ENCODE peak calls at places on chromosomes 1 and 21, in seven cellular contexts. One of them, this sample, is unnamed.

GRCh38 chr1:227946624-227947424 is 908 bp downstream of the WNT9A start:
- DNase-seq in prostate gland: peak; percentile 74
- DNase-seq in K562: peak; percentile 91
- DNase-seq in lung: peak; percentile 82
- DNase-seq in tibial artery: peak; percentile 72
- DNase-seq in body of pancreas: peak; percentile 89
- DNase-seq in H9: peak; percentile 85
- DNase-seq in this sample: peak; percentile 95

GRCh38 chr1:233679030-233679429 is 65.1 kb downstream of the KCNK1 start:
- DNase-seq in prostate gland: no peak
- DNase-seq in K562: no peak
- DNase-seq in lung: no peak
- DNase-seq in tibial artery: no peak
- DNase-seq in body of pancreas: no peak
- DNase-seq in H9: no peak
- DNase-seq in this sample: no peak

GRCh38 chr1:156126043-156126700 is 11.7 kb downstream of the LMNA start:
- DNase-seq in prostate gland: no peak
- DNase-seq in K562: peak; percentile 74
- DNase-seq in lung: peak; percentile 88
- DNase-seq in tibial artery: peak; percentile 97
- DNase-seq in body of pancreas: peak; percentile 87
- DNase-seq in H9: peak; percentile 84
- DNase-seq in this sample: peak; percentile 91

GRCh38 chr1:201488817-201489581 is 17.9 kb downstream of the CSRP1 start:
- DNase-seq in prostate gland: no peak
- DNase-seq in K562: no peak
- DNase-seq in lung: peak; percentile 77
- DNase-seq in tibial artery: peak; percentile 85
- DNase-seq in body of pancreas: peak; percentile 71
- DNase-seq in H9: no peak
- DNase-seq in this sample: no peak

GRCh38 chr1:213681788-213682340 is 305.9 kb upstream of the PROX1 start:
- DNase-seq in prostate gland: no peak
- DNase-seq in K562: no peak
- DNase-seq in lung: no peak
- DNase-seq in tibial artery: no peak
- DNase-seq in body of pancreas: no peak
- DNase-seq in H9: no peak
- DNase-seq in this sample: no peak

GRCh38 chr1:245687636-245688535 is 533.1 kb downstream of the KIF26B start:
- DNase-seq in prostate gland: no peak
- DNase-seq in K562: no peak
- DNase-seq in lung: no peak
- DNase-seq in tibial artery: no peak
- DNase-seq in body of pancreas: no peak
- DNase-seq in H9: peak; percentile 72
- DNase-seq in this sample: peak; percentile 85

GRCh38 chr1:15837931-15838330 is 9.6 kb upstream of the SPEN start:
- DNase-seq in prostate gland: no peak
- DNase-seq in K562: no peak
- DNase-seq in lung: no peak
- DNase-seq in tibial artery: peak; percentile 33
- DNase-seq in body of pancreas: no peak
- DNase-seq in H9: no peak
- DNase-seq in this sample: no peak

GRCh38 chr1:145959957-145960467 is 2.2 kb upstream of the LIX1L start:
- DNase-seq in prostate gland: no peak
- DNase-seq in K562: no peak
- DNase-seq in lung: no peak
- DNase-seq in tibial artery: no peak
- DNase-seq in body of pancreas: no peak
- DNase-seq in H9: no peak
- DNase-seq in this sample: no peak

GRCh38 chr1:208204779-208205178 is 39.4 kb downstream of the PLXNA2 start:
- DNase-seq in prostate gland: no peak
- DNase-seq in K562: no peak
- DNase-seq in lung: no peak
- DNase-seq in tibial artery: no peak
- DNase-seq in body of pancreas: no peak
- DNase-seq in H9: no peak
- DNase-seq in this sample: peak; percentile 55

GRCh38 chr1:38990401-38990745 is 703 bp upstream of the AKIRIN1 start:
- DNase-seq in prostate gland: no peak
- DNase-seq in K562: no peak
- DNase-seq in lung: no peak
- DNase-seq in tibial artery: no peak
- DNase-seq in body of pancreas: no peak
- DNase-seq in H9: no peak
- DNase-seq in this sample: no peak

GRCh38 chr1:42186172-42186571 is 21.6 kb upstream of the GUCA2A start:
- DNase-seq in prostate gland: no peak
- DNase-seq in K562: no peak
- DNase-seq in lung: no peak
- DNase-seq in tibial artery: no peak
- DNase-seq in body of pancreas: no peak
- DNase-seq in H9: no peak
- DNase-seq in this sample: no peak

GRCh38 chr21:35057428-35057827 is 8.3 kb upstream of the RUNX1 start:
- DNase-seq in prostate gland: no peak
- DNase-seq in K562: no peak
- DNase-seq in lung: no peak
- DNase-seq in tibial artery: no peak
- DNase-seq in body of pancreas: no peak
- DNase-seq in H9: no peak
- DNase-seq in this sample: no peak

GRCh38 chr1:18319099-18319498 is 161.6 kb upstream of the KLHDC7A start:
- DNase-seq in prostate gland: no peak
- DNase-seq in K562: no peak
- DNase-seq in lung: no peak
- DNase-seq in tibial artery: no peak
- DNase-seq in body of pancreas: no peak
- DNase-seq in H9: no peak
- DNase-seq in this sample: no peak

GRCh38 chr1:204415351-204415750 is 3.7 kb upstream of the PPP1R15B start:
- DNase-seq in prostate gland: no peak
- DNase-seq in K562: no peak
- DNase-seq in lung: no peak
- DNase-seq in tibial artery: no peak
- DNase-seq in body of pancreas: no peak
- DNase-seq in H9: no peak
- DNase-seq in this sample: no peak

GRCh38 chr1:169234780-169235179 is 128.3 kb downstream of the ATP1B1 start:
- DNase-seq in prostate gland: no peak
- DNase-seq in K562: no peak
- DNase-seq in lung: no peak
- DNase-seq in tibial artery: no peak
- DNase-seq in body of pancreas: no peak
- DNase-seq in H9: no peak
- DNase-seq in this sample: no peak

GRCh38 chr1:109790735-109791494 is 27.2 kb upstream of the EPS8L3 start:
- DNase-seq in prostate gland: no peak
- DNase-seq in K562: peak; percentile 79
- DNase-seq in lung: peak; percentile 49
- DNase-seq in tibial artery: peak; percentile 74
- DNase-seq in body of pancreas: no peak
- DNase-seq in H9: peak; percentile 74
- DNase-seq in this sample: peak; percentile 89
- TF ChIP-seq CTCF in prostate gland: peak; percentile 17
- TF ChIP-seq CTCF in K562: peak; percentile 85
- TF ChIP-seq CTCF in lung: no peak
- TF ChIP-seq CTCF in tibial artery: peak; percentile 14
- TF ChIP-seq CTCF in body of pancreas: no peak
- TF ChIP-seq CTCF in H9: peak; percentile 60
- TF ChIP-seq CTCF in this sample: peak; percentile 79

GRCh38 chr1:158685068-158685467 is 1.4 kb downstream of the SPTA1 start:
- DNase-seq in prostate gland: no peak
- DNase-seq in K562: peak; percentile 30
- DNase-seq in lung: no peak
- DNase-seq in tibial artery: no peak
- DNase-seq in body of pancreas: no peak
- DNase-seq in H9: no peak
- DNase-seq in this sample: no peak
- H3K4me1 ChIP-seq in prostate gland: no peaks in the 10 kb centered on the region
- H3K4me1 ChIP-seq in K562: no peaks in the 10 kb centered on the region
- H3K4me1 ChIP-seq in lung: no peaks in the 10 kb centered on the region
- H3K4me1 ChIP-seq in tibial artery: no peaks in the 10 kb centered on the region
- H3K4me1 ChIP-seq in body of pancreas: no peaks in the 10 kb centered on the region
- H3K4me1 ChIP-seq in H9: no peaks in the 10 kb centered on the region
- H3K4me1 ChIP-seq in this sample: no peaks in the 10 kb centered on the region

GRCh38 chr21:42233067-42233981 is 14.4 kb downstream of the ABCG1 start:
- DNase-seq in prostate gland: peak; percentile 69
- DNase-seq in K562: peak; percentile 45
- DNase-seq in lung: peak; percentile 69
- DNase-seq in tibial artery: peak; percentile 95
- DNase-seq in body of pancreas: peak; percentile 59
- DNase-seq in H9: peak; percentile 48
- DNase-seq in this sample: peak; percentile 68
- H3K27ac ChIP-seq in prostate gland: peak overlapping the region; percentile 68
- H3K27ac ChIP-seq in K562: no peak overlapping the region
- H3K27ac ChIP-seq in lung: peak overlapping the region; percentile 85
- H3K27ac ChIP-seq in tibial artery: peak overlapping the region; percentile 81
- H3K27ac ChIP-seq in body of pancreas: peak overlapping the region; percentile 78
- H3K27ac ChIP-seq in H9: no peak overlapping the region
- H3K27ac ChIP-seq in this sample: no peak overlapping the region

DNA sequence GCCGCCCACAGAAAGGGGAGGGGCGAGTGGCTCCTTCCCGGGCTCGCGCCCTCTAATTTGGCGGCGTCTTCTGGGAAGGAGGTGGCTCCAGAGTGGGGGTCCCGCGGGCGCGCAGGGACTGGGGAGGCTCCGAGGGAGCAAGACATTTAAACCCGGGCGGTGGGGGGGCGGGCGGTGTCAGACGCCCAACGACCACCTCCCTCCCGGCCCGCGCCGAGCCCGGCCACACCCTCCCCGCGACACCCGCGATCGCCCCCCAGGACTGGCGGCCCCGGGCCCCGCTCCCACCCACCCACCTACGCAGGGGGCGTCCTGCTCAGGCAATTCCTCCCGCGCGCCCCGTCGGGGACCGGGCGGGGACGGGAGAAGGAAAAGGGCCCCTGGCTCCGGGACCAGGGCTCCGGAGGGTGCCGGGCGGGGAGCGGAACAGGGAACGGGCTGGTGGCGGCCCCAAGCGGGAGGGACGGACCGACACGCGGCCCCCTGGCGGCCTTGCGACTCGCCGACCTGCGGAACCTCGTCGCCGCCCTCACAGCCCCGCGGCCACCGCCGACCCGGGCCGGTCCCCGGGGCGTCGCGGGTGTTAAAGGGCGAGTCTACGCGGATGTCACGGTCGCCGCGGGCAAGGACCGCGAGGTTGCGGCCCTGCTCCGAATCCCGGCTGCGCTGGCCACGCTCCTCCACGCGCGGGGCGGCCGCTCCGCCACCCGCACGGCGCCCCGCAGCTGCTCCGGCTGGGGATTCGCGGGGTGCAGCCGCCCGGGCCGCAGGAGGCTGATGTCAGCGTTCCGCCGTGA is 94.0 kb upstream of the FMN2 start:
- DNase-seq in prostate gland: no peak
- DNase-seq in K562: no peak
- DNase-seq in lung: no peak
- DNase-seq in tibial artery: no peak
- DNase-seq in body of pancreas: peak; percentile 18
- DNase-seq in H9: peak; percentile 74
- DNase-seq in this sample: peak; percentile 89
- TF ChIP-seq CTCF in prostate gland: no peak
- TF ChIP-seq CTCF in K562: peak; percentile 19
- TF ChIP-seq CTCF in lung: no peak
- TF ChIP-seq CTCF in tibial artery: no peak
- TF ChIP-seq CTCF in body of pancreas: peak; percentile 9
- TF ChIP-seq CTCF in H9: peak; percentile 66
- TF ChIP-seq CTCF in this sample: peak; percentile 77

GRCh38 chr1:6466023-6466422 is at the start of gene TNFRSF25:
- DNase-seq in prostate gland: no peak
- DNase-seq in K562: no peak
- DNase-seq in lung: no peak
- DNase-seq in tibial artery: no peak
- DNase-seq in body of pancreas: no peak
- DNase-seq in H9: peak; percentile 77
- DNase-seq in this sample: peak; percentile 80
- H3K4me1 ChIP-seq in prostate gland: no peaks in the 10 kb centered on the region
- H3K4me1 ChIP-seq in K562: peaks cover 59% of the 10 kb centered on the region
- H3K4me1 ChIP-seq in lung: no peaks in the 10 kb centered on the region
- H3K4me1 ChIP-seq in tibial artery: no peaks in the 10 kb centered on the region
- H3K4me1 ChIP-seq in body of pancreas: no peaks in the 10 kb centered on the region
- H3K4me1 ChIP-seq in H9: no peaks in the 10 kb centered on the region
- H3K4me1 ChIP-seq in this sample: no peaks in the 10 kb centered on the region

GRCh38 chr1:107690491-107690890 is 274.5 kb downstream of the VAV3 start:
- DNase-seq in prostate gland: no peak
- DNase-seq in K562: no peak
- DNase-seq in lung: no peak
- DNase-seq in tibial artery: no peak
- DNase-seq in body of pancreas: no peak
- DNase-seq in H9: no peak
- DNase-seq in this sample: no peak
- H3K27ac ChIP-seq in prostate gland: no peak overlapping the region
- H3K27ac ChIP-seq in K562: no peak overlapping the region
- H3K27ac ChIP-seq in lung: no peak overlapping the region
- H3K27ac ChIP-seq in tibial artery: no peak overlapping the region
- H3K27ac ChIP-seq in body of pancreas: peak overlapping the region; percentile 65
- H3K27ac ChIP-seq in H9: no peak overlapping the region
- H3K27ac ChIP-seq in this sample: no peak overlapping the region

GRCh38 chr21:14889080-14889805 is 175.6 kb downstream of the NRIP1 start:
- DNase-seq in prostate gland: no peak
- DNase-seq in K562: no peak
- DNase-seq in lung: no peak
- DNase-seq in tibial artery: no peak
- DNase-seq in body of pancreas: peak; percentile 20
- DNase-seq in H9: no peak
- DNase-seq in this sample: no peak
- TF ChIP-seq CTCF in prostate gland: no peak
- TF ChIP-seq CTCF in K562: no peak
- TF ChIP-seq CTCF in lung: no peak
- TF ChIP-seq CTCF in tibial artery: no peak
- TF ChIP-seq CTCF in body of pancreas: no peak
- TF ChIP-seq CTCF in H9: no peak
- TF ChIP-seq CTCF in this sample: no peak